ENCODE peak calls at places on chromosomes 1 and 21, in six cellular contexts. One of them, this sample, is unnamed.

GRCh38 chr21:44914176-44914874 is 6.4 kb downstream of the ITGB2 start:
- DNase-seq in CD8-positive, alpha-beta T cell: no peak
- DNase-seq in H9: no peak
- DNase-seq in right cardiac atrium: peak; percentile 68
- DNase-seq in pancreas: no peak
- DNase-seq in small intestine: peak; percentile 36
- DNase-seq in this sample: no peak

GRCh38 chr21:31623664-31624063 is 35.8 kb upstream of the SOD1 start:
- DNase-seq in CD8-positive, alpha-beta T cell: no peak
- DNase-seq in H9: no peak
- DNase-seq in right cardiac atrium: no peak
- DNase-seq in pancreas: no peak
- DNase-seq in small intestine: no peak
- DNase-seq in this sample: no peak

GRCh38 chr1:34060901-34061415 is 104.1 kb downstream of the CSMD2 start:
- DNase-seq in CD8-positive, alpha-beta T cell: no peak
- DNase-seq in H9: no peak
- DNase-seq in right cardiac atrium: peak; percentile 73
- DNase-seq in pancreas: no peak
- DNase-seq in small intestine: no peak
- DNase-seq in this sample: peak; percentile 56

GRCh38 chr1:224623743-224624333 is 7.7 kb downstream of the CNIH3 start:
- DNase-seq in CD8-positive, alpha-beta T cell: peak; percentile 53
- DNase-seq in H9: no peak
- DNase-seq in right cardiac atrium: no peak
- DNase-seq in pancreas: no peak
- DNase-seq in small intestine: peak; percentile 69
- DNase-seq in this sample: peak; percentile 88

GRCh38 chr1:235703516-235703915 is 53.9 kb upstream of the GNG4 start:
- DNase-seq in CD8-positive, alpha-beta T cell: no peak
- DNase-seq in H9: no peak
- DNase-seq in right cardiac atrium: no peak
- DNase-seq in pancreas: no peak
- DNase-seq in small intestine: no peak
- DNase-seq in this sample: peak; percentile 48

GRCh38 chr1:87111659-87112339 is 197.4 kb downstream of the HS2ST1 start:
- DNase-seq in CD8-positive, alpha-beta T cell: no peak
- DNase-seq in H9: no peak
- DNase-seq in right cardiac atrium: no peak
- DNase-seq in pancreas: no peak
- DNase-seq in small intestine: no peak
- DNase-seq in this sample: no peak

GRCh38 chr1:201468844-201469644 is at the start of gene PHLDA3:
- DNase-seq in CD8-positive, alpha-beta T cell: no peak
- DNase-seq in H9: peak; percentile 92
- DNase-seq in right cardiac atrium: peak; percentile 97
- DNase-seq in pancreas: peak; percentile 61
- DNase-seq in small intestine: peak; percentile 35
- DNase-seq in this sample: peak; percentile 93

GRCh38 chr1:214939180-214939579 is 143.4 kb upstream of the KCNK2 start:
- DNase-seq in CD8-positive, alpha-beta T cell: no peak
- DNase-seq in H9: no peak
- DNase-seq in right cardiac atrium: no peak
- DNase-seq in pancreas: no peak
- DNase-seq in small intestine: no peak
- DNase-seq in this sample: no peak

GRCh38 chr1:214584805-214585766 is 17.9 kb upstream of the CENPF start:
- DNase-seq in CD8-positive, alpha-beta T cell: no peak
- DNase-seq in H9: no peak
- DNase-seq in right cardiac atrium: no peak
- DNase-seq in pancreas: no peak
- DNase-seq in small intestine: peak; percentile 47
- DNase-seq in this sample: peak; percentile 85

GRCh38 chr1:110021285-110021684 is 13.1 kb upstream of the STRIP1 start:
- DNase-seq in CD8-positive, alpha-beta T cell: no peak
- DNase-seq in H9: no peak
- DNase-seq in right cardiac atrium: no peak
- DNase-seq in pancreas: no peak
- DNase-seq in small intestine: no peak
- DNase-seq in this sample: no peak

GRCh38 chr1:96510911-96511310 is 210.7 kb upstream of the PTBP2 start:
- DNase-seq in CD8-positive, alpha-beta T cell: no peak
- DNase-seq in H9: no peak
- DNase-seq in right cardiac atrium: no peak
- DNase-seq in pancreas: no peak
- DNase-seq in small intestine: peak; percentile 32
- DNase-seq in this sample: no peak

GRCh38 chr21:41228006-41228370 is 60.0 kb downstream of the BACE2 start:
- DNase-seq in CD8-positive, alpha-beta T cell: no peak
- DNase-seq in H9: no peak
- DNase-seq in right cardiac atrium: no peak
- DNase-seq in pancreas: no peak
- DNase-seq in small intestine: peak; percentile 97
- DNase-seq in this sample: no peak

GRCh38 chr1:160376525-160377131 is 9.8 kb downstream of the NHLH1 start:
- DNase-seq in CD8-positive, alpha-beta T cell: no peak
- DNase-seq in H9: peak; percentile 73
- DNase-seq in right cardiac atrium: no peak
- DNase-seq in pancreas: no peak
- DNase-seq in small intestine: peak; percentile 70
- DNase-seq in this sample: peak; percentile 79

GRCh38 chr1:88035578-88035977 is 648.5 kb upstream of the PKN2 start:
- DNase-seq in CD8-positive, alpha-beta T cell: no peak
- DNase-seq in H9: peak; percentile 65
- DNase-seq in right cardiac atrium: no peak
- DNase-seq in pancreas: no peak
- DNase-seq in small intestine: no peak
- DNase-seq in this sample: no peak

GRCh38 chr1:10866314-10867091 is 70.1 kb upstream of the CASZ1 start:
- DNase-seq in CD8-positive, alpha-beta T cell: no peak
- DNase-seq in H9: peak; percentile 68
- DNase-seq in right cardiac atrium: no peak
- DNase-seq in pancreas: no peak
- DNase-seq in small intestine: peak; percentile 30
- DNase-seq in this sample: peak; percentile 69

GRCh38 chr1:86259390-86259789 is 102.8 kb upstream of the COL24A1 start:
- DNase-seq in CD8-positive, alpha-beta T cell: no peak
- DNase-seq in H9: no peak
- DNase-seq in right cardiac atrium: no peak
- DNase-seq in pancreas: no peak
- DNase-seq in small intestine: no peak
- DNase-seq in this sample: peak; percentile 43

GRCh38 chr1:29901618-29902017 is 665.3 kb downstream of the PTPRU start:
- DNase-seq in CD8-positive, alpha-beta T cell: no peak
- DNase-seq in H9: peak; percentile 49
- DNase-seq in right cardiac atrium: no peak
- DNase-seq in pancreas: no peak
- DNase-seq in small intestine: no peak
- DNase-seq in this sample: no peak

GRCh38 chr1:237205400-237206064 is 163.5 kb downstream of the RYR2 start:
- DNase-seq in CD8-positive, alpha-beta T cell: no peak
- DNase-seq in H9: no peak
- DNase-seq in right cardiac atrium: peak; percentile 84
- DNase-seq in pancreas: peak; percentile 17
- DNase-seq in small intestine: peak; percentile 3
- DNase-seq in this sample: peak; percentile 45

GRCh38 chr1:39116868-39117728 is 87.4 kb upstream of the MACF1 start:
- DNase-seq in CD8-positive, alpha-beta T cell: no peak
- DNase-seq in H9: no peak
- DNase-seq in right cardiac atrium: no peak
- DNase-seq in pancreas: no peak
- DNase-seq in small intestine: peak; percentile 52
- DNase-seq in this sample: peak; percentile 49

GRCh38 chr21:29351691-29352090 is 53.0 kb downstream of the BACH1 start:
- DNase-seq in CD8-positive, alpha-beta T cell: no peak
- DNase-seq in H9: no peak
- DNase-seq in right cardiac atrium: no peak
- DNase-seq in pancreas: peak; percentile 77
- DNase-seq in small intestine: no peak
- DNase-seq in this sample: peak; percentile 66

GRCh38 chr1:230674581-230674980 is 32.3 kb downstream of the COG2 start:
- DNase-seq in CD8-positive, alpha-beta T cell: no peak
- DNase-seq in H9: no peak
- DNase-seq in right cardiac atrium: no peak
- DNase-seq in pancreas: no peak
- DNase-seq in small intestine: no peak
- DNase-seq in this sample: no peak

GRCh38 chr1:32872189-32872898 is 1.6 kb upstream of the FNDC5 start:
- DNase-seq in CD8-positive, alpha-beta T cell: peak; percentile 39
- DNase-seq in H9: peak; percentile 95
- DNase-seq in right cardiac atrium: peak; percentile 87
- DNase-seq in pancreas: peak; percentile 51
- DNase-seq in small intestine: peak; percentile 51
- DNase-seq in this sample: peak; percentile 52

GRCh38 chr1:203228670-203229069 is 803 bp downstream of the CHIT1 start:
- DNase-seq in CD8-positive, alpha-beta T cell: no peak
- DNase-seq in H9: no peak
- DNase-seq in right cardiac atrium: no peak
- DNase-seq in pancreas: no peak
- DNase-seq in small intestine: no peak
- DNase-seq in this sample: no peak

GRCh38 chr1:151837197-151837596 is 2.4 kb downstream of the C2CD4D start:
- DNase-seq in CD8-positive, alpha-beta T cell: no peak
- DNase-seq in H9: no peak
- DNase-seq in right cardiac atrium: no peak
- DNase-seq in pancreas: no peak
- DNase-seq in small intestine: no peak
- DNase-seq in this sample: no peak

GRCh38 chr1:51264470-51264869 is 28.4 kb downstream of the RNF11 start:
- DNase-seq in CD8-positive, alpha-beta T cell: no peak
- DNase-seq in H9: no peak
- DNase-seq in right cardiac atrium: no peak
- DNase-seq in pancreas: no peak
- DNase-seq in small intestine: no peak
- DNase-seq in this sample: peak; percentile 92
- H3K4me1 ChIP-seq in CD8-positive, alpha-beta T cell: peaks cover 16% of the 10 kb centered on the region
- H3K4me1 ChIP-seq in H9: no peaks in the 10 kb centered on the region
- H3K4me1 ChIP-seq in right cardiac atrium: peaks cover 12% of the 10 kb centered on the region
- H3K4me1 ChIP-seq in pancreas: no peaks in the 10 kb centered on the region
- H3K4me1 ChIP-seq in small intestine: peaks cover 2% of the 10 kb centered on the region
- H3K4me1 ChIP-seq in this sample: peaks cover 84% of the 10 kb centered on the region

GRCh38 chr1:172121071-172121717 is 279.9 kb downstream of the DNM3 start:
- DNase-seq in CD8-positive, alpha-beta T cell: no peak
- DNase-seq in H9: no peak
- DNase-seq in right cardiac atrium: no peak
- DNase-seq in pancreas: no peak
- DNase-seq in small intestine: no peak
- DNase-seq in this sample: no peak
- H3K27ac ChIP-seq in CD8-positive, alpha-beta T cell: no peak overlapping the region
- H3K27ac ChIP-seq in H9: no peak overlapping the region
- H3K27ac ChIP-seq in right cardiac atrium: no peak overlapping the region
- H3K27ac ChIP-seq in pancreas: no peak overlapping the region
- H3K27ac ChIP-seq in small intestine: no peak overlapping the region
- H3K27ac ChIP-seq in this sample: no peak overlapping the region

DNA sequence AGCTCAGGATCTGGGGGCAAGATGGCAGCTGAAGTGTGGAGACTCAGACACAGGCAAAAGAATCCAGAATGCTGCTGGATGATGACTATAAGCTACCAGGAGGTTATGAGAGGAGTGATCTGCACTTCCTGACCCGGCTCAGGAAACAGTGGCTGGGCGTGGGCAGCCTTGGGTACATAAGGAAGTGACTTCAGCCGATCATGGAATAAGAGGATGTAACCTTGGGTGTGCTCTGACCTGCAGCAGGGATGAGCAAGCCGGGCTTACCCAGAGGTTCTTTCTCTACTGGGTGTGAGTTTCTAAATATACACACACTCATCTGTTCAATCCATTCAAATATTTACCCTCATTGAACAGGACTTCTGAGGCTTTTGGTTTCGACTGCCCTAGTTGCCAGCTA is 62.7 kb downstream of the CD34 start:
- DNase-seq in CD8-positive, alpha-beta T cell: no peak
- DNase-seq in H9: no peak
- DNase-seq in right cardiac atrium: peak; percentile 88
- DNase-seq in pancreas: no peak
- DNase-seq in small intestine: peak; percentile 94
- DNase-seq in this sample: peak; percentile 85
- H3K4me1 ChIP-seq in CD8-positive, alpha-beta T cell: peaks cover 69% of the 10 kb centered on the region
- H3K4me1 ChIP-seq in H9: no peaks in the 10 kb centered on the region
- H3K4me1 ChIP-seq in right cardiac atrium: peaks cover 33% of the 10 kb centered on the region
- H3K4me1 ChIP-seq in pancreas: no peaks in the 10 kb centered on the region
- H3K4me1 ChIP-seq in small intestine: peaks cover 8% of the 10 kb centered on the region
- H3K4me1 ChIP-seq in this sample: peaks cover 10% of the 10 kb centered on the region

GRCh38 chr1:19344831-19345230 is 32.7 kb downstream of the SLC66A1 start:
- DNase-seq in CD8-positive, alpha-beta T cell: no peak
- DNase-seq in H9: no peak
- DNase-seq in right cardiac atrium: no peak
- DNase-seq in pancreas: no peak
- DNase-seq in small intestine: no peak
- DNase-seq in this sample: no peak

GRCh38 chr1:19343617-19344350 is 31.7 kb downstream of the SLC66A1 start:
- DNase-seq in CD8-positive, alpha-beta T cell: no peak
- DNase-seq in H9: no peak
- DNase-seq in right cardiac atrium: peak; percentile 43
- DNase-seq in pancreas: no peak
- DNase-seq in small intestine: no peak
- DNase-seq in this sample: no peak

GRCh38 chr1:19344372-19344810 is 32.3 kb downstream of the SLC66A1 start:
- DNase-seq in CD8-positive, alpha-beta T cell: peak; percentile 11
- DNase-seq in H9: peak; percentile 81
- DNase-seq in right cardiac atrium: peak; percentile 88
- DNase-seq in pancreas: no peak
- DNase-seq in small intestine: peak; percentile 68
- DNase-seq in this sample: peak; percentile 64

GRCh38 chr1:19347538-19348177 is 35.5 kb downstream of the SLC66A1 start:
- DNase-seq in CD8-positive, alpha-beta T cell: no peak
- DNase-seq in H9: no peak
- DNase-seq in right cardiac atrium: peak; percentile 40
- DNase-seq in pancreas: no peak
- DNase-seq in small intestine: peak; percentile 71
- DNase-seq in this sample: no peak

DNA sequence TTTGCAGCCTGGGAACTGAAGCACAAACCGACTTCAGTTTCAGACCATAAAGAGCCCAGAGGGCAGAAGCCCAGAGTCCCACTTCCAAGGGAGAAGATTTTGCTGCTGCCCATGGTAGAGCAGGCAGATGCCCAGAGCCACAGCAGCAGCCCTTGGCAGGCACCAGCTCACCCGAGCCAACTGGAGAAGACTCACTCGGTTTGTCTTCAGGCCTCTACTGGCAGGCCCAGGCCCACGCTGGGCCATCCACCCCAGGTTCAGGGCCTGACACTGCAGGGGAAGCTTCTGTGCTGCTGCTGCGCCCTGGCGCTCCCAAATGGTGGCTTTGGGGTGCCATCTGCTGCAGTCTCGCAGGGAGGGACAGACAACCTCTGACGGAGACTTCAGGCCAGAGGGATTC is 33.3 kb downstream of the SLC66A1 start:
- DNase-seq in CD8-positive, alpha-beta T cell: no peak
- DNase-seq in H9: no peak
- DNase-seq in right cardiac atrium: peak; percentile 24
- DNase-seq in pancreas: no peak
- DNase-seq in small intestine: no peak
- DNase-seq in this sample: no peak
- H3K27ac ChIP-seq in CD8-positive, alpha-beta T cell: no peak overlapping the region
- H3K27ac ChIP-seq in H9: no peak overlapping the region
- H3K27ac ChIP-seq in right cardiac atrium: no peak overlapping the region
- H3K27ac ChIP-seq in pancreas: no peak overlapping the region
- H3K27ac ChIP-seq in small intestine: peak overlapping the region; percentile 4
- H3K27ac ChIP-seq in this sample: no peak overlapping the region

This sample was measured in GM23248.